ENCODE peak calls at places on chromosome 16, in five cellular contexts. F is neural progenitor cell, D is PC-3, I is SK-N-SH, Y is GM23248. S is an unnamed sample.

GRCh38 chr16:1542166-1542500 is 8.7 kb downstream of the TMEM204 start:
- DNase-seq in F (no peak), D (no peak), I (no peak), Y (no peak), S (no peak)

GRCh38 chr16:28927815-28928214 is 2.8 kb upstream of the RABEP2 start:
- DNase-seq in F (no peak), D (no peak), I (no peak), Y (no peak), S (no peak)

GRCh38 chr16:64478258-64478906 is 643.5 kb downstream of the CDH11 start:
- DNase-seq in F (no peak), D (peak; percentile 89), I (no peak), Y (peak; percentile 86), S (no peak)

GRCh38 chr16:59684911-59685310 is 950.8 kb upstream of the GOT2 start:
- DNase-seq in F (no peak), D (no peak), I (no peak), Y (no peak), S (no peak)

GRCh38 chr16:67389911-67390815 is 3.1 kb downstream of the TPPP3 start:
- DNase-seq in F (no peak), D (no peak), I (no peak), Y (no peak), S (no peak)

GRCh38 chr16:13421726-13422125 is 498.2 kb upstream of the ERCC4 start:
- DNase-seq in F (no peak), D (no peak), I (no peak), Y (no peak), S (no peak)

GRCh38 chr16:66933776-66934137 is 445 bp downstream of the CIAO2B start:
- DNase-seq in F (no peak), D (peak; percentile 55), I (no peak), Y (no peak), S (no peak)

GRCh38 chr16:3637371-3637923 is 17.0 kb upstream of the DNASE1 start:
- DNase-seq in F (no peak), D (no peak), I (peak; percentile 29), Y (no peak), S (no peak)

GRCh38 chr16:15949210-15950166 is at the start of gene ABCC1:
- DNase-seq in F (peak; percentile 77), D (peak; percentile 49), I (peak; percentile 95), Y (peak; percentile 81), S (no peak)

GRCh38 chr16:84823926-84824325 is 4.1 kb downstream of the CRISPLD2 start:
- DNase-seq in F (no peak), D (no peak), I (no peak), Y (no peak), S (no peak)

GRCh38 chr16:1792836-1793577 is 498 bp downstream of the IGFALS start:
- DNase-seq in F (no peak), D (no peak), I (no peak), Y (no peak), S (no peak)

GRCh38 chr16:88781140-88782077 is 3.6 kb downstream of the PIEZO1 start:
- DNase-seq in F (no peak), D (peak; percentile 30), I (no peak), Y (peak; percentile 27), S (no peak)

GRCh38 chr16:28202147-28202746 is 9.5 kb downstream of the XPO6 start:
- DNase-seq in F (no peak), D (no peak), I (no peak), Y (no peak), S (no peak)

GRCh38 chr16:2005646-2006045 is 4.0 kb downstream of the ZNF598 start:
- DNase-seq in F (no peak), D (no peak), I (no peak), Y (no peak), S (no peak)

GRCh38 chr16:86566601-86566965 is at the start of gene FOXC2:
- DNase-seq in F (peak; percentile 95), D (no peak), I (peak; percentile 75), Y (peak; percentile 98), S (no peak)

GRCh38 chr16:1311738-1312458 is 2.5 kb downstream of the UBE2I start:
- DNase-seq in F (no peak), D (no peak), I (no peak), Y (peak; percentile 71), S (no peak)

GRCh38 chr16:24906901-24907300 is 61.1 kb downstream of the SLC5A11 start:
- DNase-seq in F (no peak), D (no peak), I (no peak), Y (no peak), S (no peak)

GRCh38 chr16:22816475-22816874 is 2.5 kb downstream of the HS3ST2 start:
- DNase-seq in F (no peak), D (peak; percentile 66), I (no peak), Y (peak; percentile 18), S (no peak)

GRCh38 chr16:26058326-26058725 is 366.6 kb downstream of the HS3ST4 start:
- DNase-seq in F (peak; percentile 20), D (no peak), I (no peak), Y (no peak), S (no peak)

GRCh38 chr16:576197-576822 is 6.5 kb downstream of the PIGQ start:
- DNase-seq in F (no peak), D (no peak), I (no peak), Y (no peak), S (no peak)

GRCh38 chr16:88972349-88972748 is 4.7 kb downstream of the CBFA2T3 start:
- DNase-seq in F (no peak), D (no peak), I (peak; percentile 73), Y (no peak), S (no peak)

GRCh38 chr16:70417661-70418060 is 21.2 kb downstream of the ST3GAL2 start:
- DNase-seq in F (no peak), D (no peak), I (no peak), Y (no peak), S (no peak)

GRCh38 chr16:70419384-70420327 is 19.2 kb downstream of the ST3GAL2 start:
- DNase-seq in F (no peak), D (no peak), I (no peak), Y (no peak), S (no peak)

GRCh38 chr16:70418274-70418992 is 20.5 kb downstream of the ST3GAL2 start:
- DNase-seq in F (no peak), D (no peak), I (no peak), Y (no peak), S (no peak)

GRCh38 chr16:70416748-70417616 is 21.9 kb downstream of the ST3GAL2 start:
- DNase-seq in F (no peak), D (no peak), I (no peak), Y (no peak), S (no peak)

DNA sequence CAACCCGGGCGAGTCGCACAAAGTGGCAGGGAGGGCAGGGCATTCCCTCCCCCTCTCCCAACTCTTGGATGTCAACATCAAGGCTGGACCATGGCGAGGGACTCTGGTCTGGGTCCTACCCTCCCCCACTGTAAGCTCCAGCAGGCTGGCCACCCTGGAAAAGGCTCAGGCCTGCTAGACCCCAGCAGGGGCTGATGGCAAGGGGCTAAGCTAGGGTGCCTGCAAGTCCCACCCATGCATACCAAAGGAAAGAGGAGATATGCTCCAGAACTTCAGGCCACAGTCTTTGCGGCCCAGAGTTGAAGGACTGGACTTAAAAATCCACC is 19.9 kb downstream of the ST3GAL2 start:
- DNase-seq in F (no peak), D (no peak), I (no peak), Y (no peak), S (no peak)
- H3K9ac ChIP-seq in F (no peak overlapping the region), D (no peak overlapping the region), I (no peak overlapping the region), Y (no peak overlapping the region), S (no peak overlapping the region)

DNA sequence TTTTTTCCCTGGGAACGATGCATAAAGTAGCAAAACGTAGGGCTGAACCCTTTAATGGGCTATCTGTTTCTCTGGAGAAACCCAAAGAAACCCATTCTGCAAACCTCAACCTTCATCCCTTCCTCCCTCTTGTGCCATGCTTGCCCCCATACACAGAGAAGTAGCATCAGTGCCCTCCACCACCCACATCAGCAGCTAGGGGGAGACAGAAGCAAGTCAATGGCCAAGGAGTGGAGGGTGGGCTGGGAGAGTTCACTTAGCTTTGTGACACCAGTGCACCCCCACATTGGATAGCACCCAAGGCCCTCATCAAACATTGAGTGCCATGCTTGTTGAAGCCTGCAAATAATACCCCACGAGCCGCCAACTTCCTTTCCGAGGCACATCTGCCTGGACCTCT is 282.4 kb downstream of the ABCC12 start:
- DNase-seq in F (no peak), D (no peak), I (no peak), Y (no peak), S (no peak)
- TF ChIP-seq EZH2phosphoT487 in F (no peak), D (no peak), I (no peak), Y (no peak), S (no peak)

GRCh38 chr16:58109330-58109729 is 19.9 kb downstream of the CFAP20 start:
- DNase-seq in F (no peak), D (no peak), I (no peak), Y (no peak), S (no peak)
- H3K4me2 ChIP-seq in F (no peak overlapping the region), D (no peak overlapping the region), I (no peak overlapping the region), Y (no peak overlapping the region), S (no peak overlapping the region)

GRCh38 chr16:31128711-31129567 is 6.6 kb downstream of the PRSS8 start:
- DNase-seq in F (no peak), D (peak; percentile 46), I (no peak), Y (no peak), S (no peak)

GRCh38 chr16:31130899-31131298 is 4.6 kb downstream of the PRSS8 start:
- DNase-seq in F (no peak), D (peak; percentile 67), I (no peak), Y (no peak), S (no peak)

GRCh38 chr16:31130336-31130812 is 5.2 kb downstream of the PRSS8 start:
- DNase-seq in F (no peak), D (no peak), I (no peak), Y (no peak), S (no peak)

GRCh38 chr16:31131416-31131815 is 4.1 kb downstream of the PRSS8 start:
- DNase-seq in F (no peak), D (no peak), I (no peak), Y (no peak), S (no peak)

GRCh38 chr16:31129568-31130335 is 5.8 kb downstream of the PRSS8 start:
- DNase-seq in F (no peak), D (no peak), I (no peak), Y (peak; percentile 33), S (no peak)
- H3K9ac ChIP-seq in F (no peak overlapping the region), D (no peak overlapping the region), I (no peak overlapping the region), Y (no peak overlapping the region), S (no peak overlapping the region)